ENCODE peak calls at places on chromosomes 12 and 14, in ten cellular contexts. Q is cardiac fibroblast, E is A549, F is psoas muscle, K is PC-3, D is neural crest cell, G is sigmoid colon, H is GM20000, Z is right lobe of liver, B is AG04450. I is an unnamed sample.

GRCh38 chr12:25789520-25789919 is 169.0 kb upstream of the RASSF8 start:
- DNase-seq in Z (no peak), Q (peak; percentile 92), G (no peak), F (no peak), B (no peak), H (no peak), D (no peak), E (no peak), K (no peak), I (peak; percentile 81)

GRCh38 chr14:65137648-65138317 is 35.5 kb upstream of the MAX start:
- DNase-seq in G (no peak), K (no peak), B (no peak), D (no peak), E (no peak), F (no peak), Q (peak; percentile 29), Z (no peak), H (no peak), I (peak; percentile 55)

GRCh38 chr14:37251778-37252177 is 54.0 kb downstream of the MIPOL1 start:
- DNase-seq in G (no peak), F (no peak), D (no peak), H (no peak), Q (no peak), E (peak; percentile 16), K (peak; percentile 40), Z (no peak), B (no peak), I (no peak)

GRCh38 chr12:52216107-52216506 is 16.9 kb upstream of the KRT7 start:
- DNase-seq in F (no peak), D (no peak), Z (no peak), K (peak; percentile 3), G (peak; percentile 34), B (no peak), H (no peak), E (no peak), Q (no peak), I (no peak)

GRCh38 chr14:103518416-103519042 is 4.1 kb downstream of the CKB start:
- DNase-seq in D (peak; percentile 67), F (peak; percentile 86), G (peak; percentile 92), H (peak; percentile 88), K (peak; percentile 71), Q (peak; percentile 45), Z (no peak), B (no peak), E (peak; percentile 63), I (peak; percentile 43)

GRCh38 chr12:8127138-8127537 is 3.7 kb downstream of the CLEC4A start:
- DNase-seq in Q (no peak), F (no peak), Z (no peak), K (no peak), H (no peak), B (no peak), G (no peak), D (no peak), E (no peak), I (no peak)

GRCh38 chr14:99055019-99055418 is 217.0 kb downstream of the BCL11B start:
- DNase-seq in Z (peak; percentile 8), F (no peak), K (no peak), B (no peak), G (no peak), E (no peak), H (no peak), D (no peak), Q (no peak), I (no peak)

GRCh38 chr12:108607981-108608600 is 10.2 kb upstream of the TMEM119 start:
- DNase-seq in B (no peak), Z (no peak), D (no peak), F (no peak), H (no peak), K (no peak), G (no peak), Q (no peak), E (no peak), I (no peak)

GRCh38 chr12:110289021-110289710 is 8.1 kb downstream of the ATP2A2 start:
- DNase-seq in K (no peak), F (no peak), H (no peak), E (no peak), Q (no peak), Z (no peak), B (no peak), D (no peak), G (no peak), I (peak; percentile 50)

GRCh38 chr14:54478621-54479215 is 10.1 kb downstream of the GMFB start:
- DNase-seq in Q (peak; percentile 23), Z (no peak), K (no peak), F (no peak), B (no peak), H (no peak), D (no peak), G (no peak), E (no peak), I (no peak)

GRCh38 chr12:98736352-98737326 is 91.5 kb downstream of the APAF1 start:
- DNase-seq in F (no peak), Z (peak; percentile 63), G (no peak), Q (no peak), D (no peak), B (no peak), K (peak; percentile 51), H (no peak), E (peak; percentile 15), I (no peak)

GRCh38 chr14:23091294-23092225 is 3.4 kb downstream of the ACIN1 start:
- DNase-seq in D (no peak), F (no peak), Z (no peak), K (no peak), H (no peak), E (no peak), Q (no peak), G (no peak), B (no peak), I (no peak)

GRCh38 chr14:103536693-103537092 is 7.7 kb downstream of the TRMT61A start:
- DNase-seq in D (no peak), B (no peak), K (no peak), H (no peak), F (no peak), Z (no peak), G (peak; percentile 67), E (no peak), Q (no peak), I (no peak)

GRCh38 chr12:27486986-27487385 is 37.0 kb upstream of the PPFIBP1 start:
- DNase-seq in Z (no peak), G (no peak), F (no peak), D (no peak), K (no peak), H (no peak), Q (no peak), B (no peak), E (no peak), I (peak; percentile 45)

GRCh38 chr12:3098436-3098835 is 21.3 kb downstream of the TSPAN9 start:
- DNase-seq in B (no peak), Q (no peak), F (peak; percentile 22), Z (no peak), K (no peak), E (no peak), H (no peak), D (no peak), G (no peak), I (no peak)

DNA sequence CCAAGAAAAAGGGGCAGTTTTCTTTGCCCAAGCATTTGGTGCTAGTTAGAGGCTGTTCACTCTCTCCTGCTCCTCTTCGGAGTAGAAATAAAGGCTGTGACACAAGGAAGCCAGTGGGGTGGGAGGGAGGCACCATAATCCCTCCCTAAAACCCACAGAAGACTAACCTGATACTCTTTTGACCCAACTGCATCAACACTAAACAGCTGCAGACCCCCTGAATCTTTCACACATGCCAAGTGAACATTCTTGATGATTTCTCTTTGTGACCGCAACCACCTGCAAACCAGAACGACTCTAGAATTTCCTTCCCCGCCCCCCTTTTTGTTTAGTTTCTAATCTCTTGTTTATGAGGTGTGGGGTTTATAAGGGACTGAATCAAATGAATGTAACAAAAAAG is 175.8 kb upstream of the BCL2L14 start:
- DNase-seq in D (no peak), E (no peak), K (no peak), G (no peak), B (no peak), Z (no peak), F (no peak), H (no peak), Q (no peak), I (no peak)
- TF ChIP-seq CTCF in D (no peak), E (no peak), K (no peak), G (no peak), B (no peak), Z (no peak), F (no peak), H (no peak), Q (no peak), I (no peak)

DNA sequence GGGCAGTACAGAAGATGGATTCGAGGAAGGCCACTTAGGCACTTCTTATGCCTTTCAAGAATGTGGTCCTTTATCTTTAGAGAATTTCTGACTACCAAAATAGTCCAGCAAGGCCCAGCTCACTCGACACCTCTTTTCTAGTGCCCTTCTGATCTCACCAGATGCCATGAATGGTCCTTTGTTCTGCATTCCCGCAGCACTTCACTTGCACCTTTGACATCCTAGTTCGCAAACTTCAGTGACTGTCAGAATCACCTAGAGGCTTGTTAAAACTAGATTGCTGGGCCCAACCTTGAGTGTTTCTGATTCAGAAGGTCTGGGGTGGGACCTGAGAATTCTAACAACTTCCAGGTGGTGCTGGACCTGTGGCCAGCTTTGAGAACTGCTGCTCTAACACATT is 56.7 kb downstream of the PKP2 start:
- DNase-seq in E (no peak), G (no peak), Q (no peak), D (no peak), B (no peak), F (no peak), K (no peak), H (no peak), Z (no peak), I (no peak)
- TF ChIP-seq CTCF in E (no peak), G (no peak), Q (no peak), D (no peak), B (no peak), F (no peak), K (no peak), H (no peak), Z (no peak), I (no peak)

GRCh38 chr12:62978768-62979167 is 43.8 kb upstream of the PPM1H start:
- DNase-seq in H (no peak), E (no peak), G (no peak), B (no peak), D (no peak), F (no peak), Z (no peak), K (no peak), Q (no peak), I (no peak)

GRCh38 chr12:62977879-62978278 is 42.9 kb upstream of the PPM1H start:
- DNase-seq in Q (no peak), Z (no peak), D (no peak), B (no peak), G (no peak), F (no peak), H (no peak), E (no peak), K (no peak), I (no peak)

GRCh38 chr12:62986844-62987243 is 51.9 kb upstream of the PPM1H start:
- DNase-seq in G (no peak), Z (no peak), H (no peak), E (no peak), Q (no peak), D (no peak), K (peak; percentile 75), B (no peak), F (no peak), I (no peak)

GRCh38 chr12:62983594-62983993 is 48.6 kb upstream of the PPM1H start:
- DNase-seq in K (peak; percentile 39), B (no peak), Q (no peak), H (no peak), G (no peak), D (no peak), F (no peak), Z (no peak), E (peak; percentile 29), I (no peak)
- TF ChIP-seq CTCF in K (peak; percentile 56), B (no peak), Q (peak; percentile 12), H (no peak), G (no peak), D (no peak), F (no peak), Z (peak; percentile 27), E (peak; percentile 39), I (no peak)

GRCh38 chr14:62117010-62117717 is 354.9 kb downstream of the SNAPC1 start:
- DNase-seq in H (peak; percentile 69), Z (peak; percentile 52), B (peak; percentile 58), K (no peak), D (peak; percentile 80), G (peak; percentile 65), F (peak; percentile 75), E (peak; percentile 14), Q (peak; percentile 33), I (peak; percentile 30)
- TF ChIP-seq CTCF in H (peak; percentile 18), Z (peak; percentile 17), B (peak; percentile 51), K (no peak), D (peak; percentile 68), G (no peak), F (peak; percentile 27), E (no peak), Q (peak; percentile 32), I (no peak)